ENCODE peak calls at places on chromosomes 3 and 15, in five cellular contexts. R is upper lobe of right lung, S is fibroblast of lung, Z is H7, C is heart left ventricle. I is an unnamed sample.

GRCh38 chr3:45343947-45344346 is 44.4 kb upstream of the LARS2 start:
- DNase-seq in R (no peak), S (no peak), C (no peak), Z (peak; percentile 62), I (no peak)

GRCh38 chr15:91424001-91424400 is 323.9 kb downstream of the SV2B start:
- DNase-seq in Z (no peak), C (no peak), S (no peak), R (no peak), I (no peak)

GRCh38 chr3:99753268-99753975 is 64.2 kb upstream of the CMSS1 start:
- DNase-seq in R (no peak), Z (peak; percentile 43), C (no peak), S (peak; percentile 81), I (peak; percentile 88)

GRCh38 chr3:120438971-120439370 is 11.8 kb downstream of the FSTL1 start:
- DNase-seq in R (no peak), C (peak; percentile 75), S (peak; percentile 92), Z (no peak), I (no peak)

GRCh38 chr3:177180506-177180905 is 16.8 kb downstream of the TBL1XR1 start:
- DNase-seq in R (no peak), S (no peak), C (no peak), Z (no peak), I (no peak)

GRCh38 chr3:81790117-81790516 is 28.7 kb upstream of the GBE1 start:
- DNase-seq in C (no peak), Z (no peak), S (peak; percentile 9), R (no peak), I (no peak)

GRCh38 chr3:30201715-30202114 is 404.7 kb upstream of the TGFBR2 start:
- DNase-seq in S (no peak), C (no peak), Z (no peak), R (no peak), I (no peak)

GRCh38 chr15:90099868-90100854 is 2.1 kb downstream of the IDH2 start:
- DNase-seq in S (peak; percentile 80), C (no peak), Z (peak; percentile 14), R (no peak), I (no peak)

GRCh38 chr3:99866167-99866810 is 48.6 kb downstream of the CMSS1 start:
- DNase-seq in S (peak; percentile 91), Z (no peak), R (no peak), C (no peak), I (no peak)

GRCh38 chr3:87288486-87288885 is 12.1 kb upstream of the POU1F1 start:
- DNase-seq in S (no peak), Z (no peak), C (no peak), R (no peak), I (no peak)

GRCh38 chr3:177109688-177110087 is 87.6 kb downstream of the TBL1XR1 start:
- DNase-seq in R (no peak), C (no peak), S (no peak), Z (no peak), I (no peak)

GRCh38 chr15:57138260-57138895 is 219.9 kb downstream of the TCF12 start:
- DNase-seq in S (peak; percentile 80), Z (peak; percentile 60), C (no peak), R (no peak), I (peak; percentile 63)

GRCh38 chr3:64022451-64023186 is 675 bp downstream of the PSMD6 start:
- DNase-seq in S (peak; percentile 29), Z (peak; percentile 18), C (peak; percentile 21), R (no peak), I (no peak)

GRCh38 chr15:85402195-85402921 is 22.0 kb downstream of the AKAP13 start:
- DNase-seq in C (no peak), R (no peak), S (peak; percentile 91), Z (no peak), I (no peak)

GRCh38 chr15:57595011-57595866 is 3.5 kb downstream of the MYZAP start:
- DNase-seq in S (no peak), Z (no peak), R (no peak), C (peak; percentile 73), I (no peak)

GRCh38 chr3:143658869-143659268 is 189.4 kb downstream of the SLC9A9 start:
- DNase-seq in R (no peak), Z (no peak), S (peak; percentile 69), C (no peak), I (no peak)

GRCh38 chr3:72230774-72231379 is 445.9 kb upstream of the PROK2 start:
- DNase-seq in R (no peak), S (no peak), Z (no peak), C (no peak), I (no peak)

GRCh38 chr3:65968996-65969395 is 69.7 kb downstream of the MAGI1 start:
- DNase-seq in R (no peak), C (no peak), S (no peak), Z (no peak), I (no peak)

GRCh38 chr3:97970929-97971460 is 1.2 kb downstream of the RIOX2 start:
- DNase-seq in R (no peak), Z (no peak), S (no peak), C (no peak), I (no peak)

GRCh38 chr3:63864008-63864871 is 573 bp downstream of the ATXN7 start:
- DNase-seq in R (peak; percentile 77), S (no peak), Z (peak; percentile 85), C (peak; percentile 52), I (no peak)

GRCh38 chr3:73140772-73141434 is 79.4 kb downstream of the EBLN2 start:
- DNase-seq in R (no peak), C (no peak), S (no peak), Z (no peak), I (no peak)

GRCh38 chr15:31214864-31215489 is 111.7 kb upstream of the KLF13 start:
- DNase-seq in S (no peak), C (peak; percentile 49), R (peak; percentile 92), Z (peak; percentile 40), I (no peak)

GRCh38 chr3:174858353-174858752 is 781 bp upstream of the NAALADL2 start:
- DNase-seq in S (no peak), C (no peak), R (no peak), Z (no peak), I (no peak)

GRCh38 chr15:89999676-90000174 is 1.4 kb upstream of the ZNF710 start:
- DNase-seq in Z (peak; percentile 89), S (peak; percentile 47), C (no peak), R (peak; percentile 77), I (no peak)

GRCh38 chr3:140180603-140181002 is 245.6 kb downstream of the CLSTN2 start:
- DNase-seq in C (no peak), S (no peak), Z (no peak), R (no peak), I (no peak)

GRCh38 chr3:107641572-107642307 is 119.0 kb downstream of the BBX start:
- DNase-seq in C (no peak), R (no peak), Z (no peak), S (no peak), I (no peak)

GRCh38 chr15:66863382-66864085 is 161.5 kb downstream of the SMAD6 start:
- DNase-seq in R (no peak), S (no peak), Z (no peak), C (peak; percentile 8), I (no peak)

GRCh38 chr3:43417133-43417532 is 130.8 kb downstream of the SNRK start:
- DNase-seq in S (no peak), Z (no peak), R (no peak), C (no peak), I (no peak)

GRCh38 chr3:149375164-149375823 is 2.2 kb downstream of the TM4SF1 start:
- DNase-seq in C (no peak), Z (no peak), S (peak; percentile 30), R (no peak), I (no peak)
- H3K4me3 ChIP-seq in C (peak overlapping the region; percentile 47), Z (no peak overlapping the region), S (peak overlapping the region; percentile 71), R (peak overlapping the region; percentile 56), I (no peak overlapping the region)

DNA sequence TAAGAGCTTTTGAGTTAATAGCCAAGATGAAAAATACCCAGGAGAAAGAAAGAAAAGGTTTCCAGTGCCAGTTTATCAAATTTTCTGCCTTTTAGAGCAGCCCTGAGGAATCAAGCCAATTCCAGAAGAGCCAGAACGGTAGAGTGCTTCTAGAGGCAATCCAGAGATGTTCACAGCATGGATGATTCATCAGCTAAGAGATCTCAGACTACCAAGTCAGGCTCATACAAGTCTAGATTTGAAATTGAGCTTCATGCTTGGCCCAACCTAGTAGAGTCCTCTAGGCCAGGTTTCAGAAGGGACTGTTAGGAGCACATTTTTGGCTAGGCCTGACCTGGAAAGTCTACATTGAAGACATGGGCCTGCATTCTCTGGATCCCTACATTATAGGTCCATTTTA is 15.5 kb downstream of the WDR48 start:
- DNase-seq in S (peak; percentile 49), R (no peak), Z (no peak), C (no peak), I (no peak)
- H3K4me3 ChIP-seq in S (no peak overlapping the region), R (no peak overlapping the region), Z (no peak overlapping the region), C (no peak overlapping the region), I (no peak overlapping the region)

GRCh38 chr15:98773616-98774015 is 125.3 kb downstream of the IGF1R start:
- DNase-seq in S (no peak), C (no peak), R (no peak), Z (no peak), I (no peak)
- H3K4me3 ChIP-seq in S (no peak overlapping the region), C (no peak overlapping the region), R (no peak overlapping the region), Z (no peak overlapping the region), I (no peak overlapping the region)

GRCh38 chr3:146542179-146542578 is 2.2 kb downstream of the PLSCR1 start:
- DNase-seq in Z (no peak), C (no peak), S (peak; percentile 31), R (no peak), I (no peak)
- H3K4me3 ChIP-seq in Z (no peak overlapping the region), C (no peak overlapping the region), S (peak overlapping the region; percentile 86), R (peak overlapping the region; percentile 80), I (peak overlapping the region; percentile 14)

DNA sequence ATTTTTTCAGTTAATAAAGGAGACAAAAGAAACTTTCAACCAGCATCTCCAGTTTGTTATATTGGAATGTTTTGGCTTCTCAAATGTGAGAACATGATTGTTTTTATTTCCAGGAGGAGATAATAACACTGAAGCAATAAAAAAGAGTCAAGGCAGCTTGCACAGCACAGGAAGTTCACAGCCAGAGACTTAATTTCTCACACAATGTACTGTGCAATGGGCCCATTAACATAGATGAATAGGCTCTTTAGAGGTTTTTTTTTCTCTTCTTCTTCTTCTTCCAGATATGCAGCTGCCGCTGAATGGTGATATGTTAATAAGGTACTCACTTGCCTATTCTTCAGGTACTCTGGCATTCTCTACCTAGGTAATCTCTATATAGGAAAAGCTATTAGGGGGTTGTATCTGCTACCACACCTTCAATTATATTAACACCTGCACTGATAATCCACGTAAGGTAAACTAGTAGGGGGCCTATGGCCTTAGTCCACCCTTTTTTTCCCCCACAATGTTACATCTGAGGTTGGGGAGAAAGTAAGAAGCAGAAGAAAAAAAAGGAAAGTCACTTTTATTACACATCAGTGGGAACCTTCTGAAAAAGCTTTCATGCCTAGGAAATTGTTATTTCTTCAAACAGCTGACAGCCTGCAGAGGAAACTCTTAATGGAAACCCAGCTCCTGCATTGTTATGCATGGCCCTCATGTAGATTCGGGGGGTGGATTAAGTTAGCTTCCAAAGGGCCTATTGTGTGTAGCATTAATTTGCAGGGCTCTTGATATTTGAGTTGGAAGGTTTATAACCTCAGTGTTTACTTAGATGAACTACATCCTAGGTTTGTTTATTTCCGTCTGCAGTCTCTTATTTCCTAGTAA is 525.4 kb downstream of the ZIC1 start:
- DNase-seq in S (no peak), R (no peak), C (no peak), Z (peak; percentile 33), I (no peak)
- H3K4me3 ChIP-seq in S (no peak overlapping the region), R (no peak overlapping the region), C (no peak overlapping the region), Z (no peak overlapping the region), I (no peak overlapping the region)